ENCODE peak calls at places on chromosomes 3 and 15, in ten cellular contexts. V is activated B cell treated with CpG ODN at 0.5 μM for 24 hours; Y is nephron progenitor cell; Q is endothelial cell; J is pulmonary artery endothelial cell; I is effector memory CD4-positive, alpha-beta T cell; K is ELR; L is fibroblast of lung; R is heart right ventricle; O is activated CD4-positive, alpha-beta T cell treated with anti-CD3 and anti-CD28 coated beads, Interleukin-2, amount 50 U/mL, for 1 hour. G is an unnamed sample.
A peak's percentile ranks its signal among the peaks of the same experiment; 100 is the strongest.

GRCh38 chr3:9339750-9340449 is 23.0 kb upstream of the THUMPD3 start:
- DNase-seq in V (no peak), Y (no peak), Q (no peak), J (no peak), I (no peak), K (peak; percentile 46), L (peak; percentile 45), R (no peak), O (no peak), G (no peak)

GRCh38 chr3:115580566-115580965 is 42.7 kb upstream of the GAP43 start:
- DNase-seq in V (no peak), Y (no peak), Q (no peak), J (no peak), I (no peak), K (no peak), L (no peak), R (no peak), O (no peak), G (no peak)

GRCh38 chr15:20356444-20357138 is 185.0 kb downstream of the GOLGA6L6 start:
- DNase-seq in V (peak; percentile 51), Y (no peak), Q (no peak), J (no peak), I (peak; percentile 56), K (peak; percentile 2), L (no peak), R (peak; percentile 71), O (peak; percentile 84), G (no peak)

GRCh38 chr3:97815149-97815917 is 6.5 kb upstream of the CRYBG3 start:
- DNase-seq in V (no peak), Y (no peak), Q (no peak), J (no peak), I (peak; percentile 45), K (peak; percentile 54), L (no peak), R (no peak), O (peak; percentile 4), G (no peak)

GRCh38 chr3:87206070-87206469 is 21.0 kb upstream of the CHMP2B start:
- DNase-seq in V (no peak), Y (no peak), Q (no peak), J (no peak), I (no peak), K (peak; percentile 96), L (peak; percentile 83), R (no peak), O (no peak), G (no peak)

GRCh38 chr3:126264381-126264780 is 84.0 kb upstream of the ALDH1L1 start:
- DNase-seq in V (no peak), Y (no peak), Q (no peak), J (no peak), I (no peak), K (no peak), L (no peak), R (no peak), O (no peak), G (no peak)

GRCh38 chr3:48571938-48572337 is 8.4 kb upstream of the UCN2 start:
- DNase-seq in V (no peak), Y (no peak), Q (no peak), J (no peak), I (no peak), K (no peak), L (no peak), R (no peak), O (no peak), G (no peak)

GRCh38 chr3:62332771-62333381 is 40.5 kb downstream of the FEZF2 start:
- DNase-seq in V (no peak), Y (peak; percentile 5), Q (peak; percentile 15), J (no peak), I (no peak), K (peak; percentile 47), L (peak; percentile 57), R (no peak), O (no peak), G (no peak)

GRCh38 chr3:188092648-188093047 is 61.3 kb upstream of the LPP start:
- DNase-seq in V (no peak), Y (no peak), Q (no peak), J (no peak), I (no peak), K (peak; percentile 34), L (peak; percentile 43), R (no peak), O (no peak), G (no peak)

GRCh38 chr3:186298876-186299275 is 63.2 kb downstream of the DGKG start:
- DNase-seq in V (no peak), Y (no peak), Q (no peak), J (no peak), I (no peak), K (peak; percentile 42), L (no peak), R (no peak), O (no peak), G (no peak)

GRCh38 chr15:38612159-38612863 is 47.7 kb upstream of the RASGRP1 start:
- DNase-seq in V (no peak), Y (no peak), Q (no peak), J (no peak), I (no peak), K (no peak), L (no peak), R (no peak), O (peak; percentile 14), G (no peak)

GRCh38 chr3:158495503-158495902 is 75.5 kb upstream of the MLF1 start:
- DNase-seq in V (no peak), Y (no peak), Q (no peak), J (no peak), I (no peak), K (no peak), L (no peak), R (no peak), O (no peak), G (no peak)

GRCh38 chr15:40414816-40415215 is 9.2 kb downstream of the IVD start:
- DNase-seq in V (no peak), Y (no peak), Q (no peak), J (no peak), I (no peak), K (no peak), L (no peak), R (no peak), O (no peak), G (no peak)

GRCh38 chr3:170848294-170848917 is 21.6 kb downstream of the RPL22L1 start:
- DNase-seq in V (no peak), Y (no peak), Q (no peak), J (no peak), I (no peak), K (peak; percentile 67), L (peak; percentile 58), R (no peak), O (no peak), G (no peak)

GRCh38 chr15:57158589-57158988 is 217.7 kb upstream of the CGNL1 start:
- DNase-seq in V (no peak), Y (no peak), Q (no peak), J (peak; percentile 35), I (no peak), K (peak; percentile 61), L (no peak), R (peak; percentile 25), O (no peak), G (no peak)

GRCh38 chr15:55277116-55277564 is 12.5 kb downstream of the RAB27A start:
- DNase-seq in V (no peak), Y (no peak), Q (no peak), J (no peak), I (peak; percentile 55), K (peak; percentile 41), L (peak; percentile 75), R (no peak), O (peak; percentile 31), G (peak; percentile 74)

G was measured in Peyer's patch.